ENCODE peak calls at places on chromosome 4, in nine cellular contexts. F, G, Z, D, Q, V, B, O and P are unnamed samples.

GRCh38 chr4:149029056-149029651 is 586.9 kb upstream of the NR3C2 start:
- DNase-seq in B (no peak), O (no peak), Q (no peak), D (no peak), F (no peak), Z (no peak), G (no peak), V (no peak), P (no peak)

GRCh38 chr4:112175840-112176239 is 30.6 kb downstream of the FAM241A start:
- DNase-seq in G (no peak), D (no peak), Q (no peak), B (no peak), Z (no peak), F (no peak), V (no peak), O (no peak), P (no peak)

GRCh38 chr4:142274137-142274536 is 572.0 kb downstream of the INPP4B start:
- DNase-seq in F (no peak), O (no peak), Q (no peak), V (no peak), G (no peak), Z (peak; percentile 53), B (no peak), D (no peak), P (no peak)

GRCh38 chr4:113955411-113955810 is 24.0 kb downstream of the ARSJ start:
- DNase-seq in V (no peak), Z (no peak), G (no peak), O (no peak), D (no peak), B (no peak), F (no peak), Q (no peak), P (no peak)

GRCh38 chr4:98508825-98509539 is 149.4 kb downstream of the TSPAN5 start:
- DNase-seq in D (no peak), Q (no peak), O (no peak), B (no peak), G (no peak), Z (no peak), F (no peak), V (no peak), P (no peak)

GRCh38 chr4:51894246-51894645 is 51.3 kb downstream of the DCUN1D4 start:
- DNase-seq in G (no peak), Q (no peak), O (no peak), F (no peak), Z (peak; percentile 54), D (no peak), V (no peak), B (no peak), P (no peak)

GRCh38 chr4:87033902-87034301 is 99.1 kb downstream of the AFF1 start:
- DNase-seq in D (no peak), Q (no peak), F (no peak), V (no peak), O (no peak), B (no peak), Z (no peak), G (no peak), P (no peak)

GRCh38 chr4:150080875-150081274 is 2.6 kb downstream of the DCLK2 start:
- DNase-seq in D (no peak), Z (no peak), F (no peak), B (no peak), O (no peak), V (no peak), G (no peak), Q (no peak), P (no peak)

GRCh38 chr4:100299441-100299840 is 109.2 kb upstream of the DDIT4L start:
- DNase-seq in V (no peak), O (no peak), B (no peak), D (no peak), G (no peak), Q (no peak), Z (no peak), F (no peak), P (no peak)

GRCh38 chr4:102604222-102604940 is 103.2 kb downstream of the NFKB1 start:
- DNase-seq in F (no peak), V (no peak), D (no peak), Q (no peak), O (no peak), B (no peak), G (no peak), Z (no peak), P (no peak)

GRCh38 chr4:3346146-3346545 is 53.3 kb downstream of the RGS12 start:
- DNase-seq in Q (no peak), Z (peak; percentile 90), O (peak; percentile 82), V (no peak), F (peak; percentile 22), B (peak; percentile 51), D (peak; percentile 50), G (peak; percentile 56), P (peak; percentile 27)

GRCh38 chr4:93444860-93445259 is 383.7 kb upstream of the ATOH1 start:
- DNase-seq in B (no peak), G (no peak), D (no peak), V (no peak), O (no peak), Q (no peak), Z (no peak), F (no peak), P (no peak)

GRCh38 chr4:6472387-6473263 is at the start of gene PPP2R2C:
- DNase-seq in D (peak; percentile 24), B (peak; percentile 43), Z (no peak), V (no peak), F (peak; percentile 38), Q (peak; percentile 11), O (no peak), G (no peak), P (peak; percentile 37)

GRCh38 chr4:35461931-35462659 is 782.2 kb downstream of the ARAP2 start:
- DNase-seq in F (no peak), Q (no peak), Z (no peak), V (no peak), B (no peak), G (peak; percentile 27), O (peak; percentile 11), D (no peak), P (no peak)

GRCh38 chr4:6633091-6633906 is 7.2 kb upstream of the MRFAP1 start:
- DNase-seq in O (peak; percentile 69), G (no peak), F (no peak), V (no peak), Z (peak; percentile 60), Q (no peak), D (peak; percentile 36), B (no peak), P (peak; percentile 75)

GRCh38 chr4:2932951-2933565 is 30.1 kb downstream of the NOP14 start:
- DNase-seq in B (no peak), Q (no peak), V (no peak), O (no peak), F (no peak), D (peak; percentile 60), G (no peak), Z (no peak), P (no peak)

GRCh38 chr4:62871057-62871456 is 1538.2 kb downstream of the TECRL start:
- DNase-seq in Z (no peak), F (no peak), O (no peak), Q (no peak), D (no peak), B (no peak), G (no peak), V (no peak), P (no peak)

GRCh38 chr4:43380093-43380492 is 487.6 kb downstream of the GRXCR1 start:
- DNase-seq in Z (no peak), F (no peak), B (no peak), G (no peak), V (no peak), O (no peak), Q (no peak), D (no peak), P (no peak)

GRCh38 chr4:101790521-101791188 is at the start of gene BANK1:
- DNase-seq in O (peak; percentile 65), Q (no peak), G (peak; percentile 87), F (peak; percentile 20), D (peak; percentile 37), B (peak; percentile 67), Z (no peak), V (no peak), P (no peak)

GRCh38 chr4:158850800-158851644 is 82.2 kb downstream of the FNIP2 start:
- DNase-seq in O (peak; percentile 36), Q (no peak), F (no peak), B (no peak), V (no peak), D (no peak), Z (peak; percentile 79), G (peak; percentile 42), P (no peak)

GRCh38 chr4:52861879-52862604 is at the start of gene RASL11B:
- DNase-seq in O (peak; percentile 92), Q (peak; percentile 59), F (peak; percentile 84), Z (peak; percentile 44), V (peak; percentile 67), B (peak; percentile 81), D (peak; percentile 91), G (peak; percentile 79), P (peak; percentile 76)

GRCh38 chr4:106287353-106287969 is 28.5 kb downstream of the TBCK start:
- DNase-seq in O (no peak), V (no peak), G (no peak), Z (peak; percentile 64), F (no peak), D (no peak), Q (no peak), B (peak; percentile 51), P (no peak)

GRCh38 chr4:176897226-176897625 is 104.5 kb upstream of the VEGFC start:
- DNase-seq in Q (no peak), D (no peak), B (no peak), G (no peak), Z (no peak), V (no peak), O (no peak), F (no peak), P (no peak)

GRCh38 chr4:16259531-16260246 is 33.4 kb upstream of the TAPT1 start:
- DNase-seq in O (no peak), V (no peak), F (no peak), G (no peak), Z (peak; percentile 61), Q (no peak), B (no peak), D (peak; percentile 64), P (no peak)

GRCh38 chr4:20028694-20029093 is 223.0 kb upstream of the SLIT2 start:
- DNase-seq in V (no peak), O (no peak), Z (peak; percentile 65), B (no peak), D (no peak), G (no peak), F (no peak), Q (no peak), P (no peak)

GRCh38 chr4:119025916-119026661 is 109.5 kb upstream of the MYOZ2 start:
- DNase-seq in F (no peak), B (peak; percentile 11), Z (peak; percentile 97), O (peak; percentile 24), V (no peak), Q (peak; percentile 48), D (no peak), G (no peak), P (no peak)

GRCh38 chr4:142201041-142201440 is 564.7 kb downstream of the IL15 start:
- DNase-seq in O (no peak), V (no peak), B (no peak), G (no peak), Z (peak; percentile 58), D (no peak), F (no peak), Q (no peak), P (no peak)

GRCh38 chr4:117514779-117515178 is 429.4 kb upstream of the TRAM1L1 start:
- DNase-seq in V (no peak), D (no peak), F (no peak), B (no peak), Q (no peak), O (no peak), G (no peak), Z (no peak), P (no peak)

GRCh38 chr4:110287130-110287529 is 88.7 kb upstream of the ELOVL6 start:
- DNase-seq in O (no peak), Q (no peak), Z (peak; percentile 78), D (peak; percentile 39), F (no peak), B (peak; percentile 6), G (peak; percentile 83), V (no peak), P (no peak)

GRCh38 chr4:23297327-23297726 is 592.5 kb downstream of the PPARGC1A start:
- DNase-seq in Z (no peak), G (no peak), V (no peak), B (no peak), O (no peak), F (no peak), Q (no peak), D (no peak), P (no peak)

GRCh38 chr4:71009796-71010588 is 16.5 kb downstream of the DCK start:
- DNase-seq in D (no peak), Z (peak; percentile 74), G (peak; percentile 58), B (no peak), V (no peak), O (peak; percentile 35), F (no peak), Q (no peak), P (peak; percentile 20)